ENCODE peak calls at places on chromosomes 1 and 21, in five cellular contexts. One of them, this sample, is unnamed.

GRCh38 chr1:14113271-14113670 is 413.3 kb downstream of the PRDM2 start:
- DNase-seq in left lung: no peak
- DNase-seq in IMR-90: no peak
- DNase-seq in lower leg skin: no peak
- DNase-seq in brain microvascular endothelial cell: no peak
- DNase-seq in this sample: no peak

GRCh38 chr21:38955495-38955894 is 149.8 kb downstream of the ETS2 start:
- DNase-seq in left lung: peak
- DNase-seq in IMR-90: peak
- DNase-seq in lower leg skin: no peak
- DNase-seq in brain microvascular endothelial cell: peak
- DNase-seq in this sample: peak

GRCh38 chr1:43938383-43938782 is 4.8 kb downstream of the ARTN start:
- DNase-seq in left lung: no peak
- DNase-seq in IMR-90: no peak
- DNase-seq in lower leg skin: no peak
- DNase-seq in brain microvascular endothelial cell: no peak
- DNase-seq in this sample: no peak

GRCh38 chr1:62926681-62927252 is 142.8 kb downstream of the ATG4C start:
- DNase-seq in left lung: no peak
- DNase-seq in IMR-90: no peak
- DNase-seq in lower leg skin: no peak
- DNase-seq in brain microvascular endothelial cell: no peak
- DNase-seq in this sample: no peak

GRCh38 chr1:82931051-82931450 is 1067.9 kb downstream of the TTLL7 start:
- DNase-seq in left lung: no peak
- DNase-seq in IMR-90: no peak
- DNase-seq in lower leg skin: no peak
- DNase-seq in brain microvascular endothelial cell: no peak
- DNase-seq in this sample: no peak

GRCh38 chr1:50416150-50416527 is 7.1 kb downstream of the DMRTA2 start:
- DNase-seq in left lung: no peak
- DNase-seq in IMR-90: no peak
- DNase-seq in lower leg skin: no peak
- DNase-seq in brain microvascular endothelial cell: no peak
- DNase-seq in this sample: no peak

GRCh38 chr1:202587859-202588480 is 122.3 kb downstream of the SYT2 start:
- DNase-seq in left lung: no peak
- DNase-seq in IMR-90: no peak
- DNase-seq in lower leg skin: no peak
- DNase-seq in brain microvascular endothelial cell: no peak
- DNase-seq in this sample: no peak

GRCh38 chr1:116988908-116989307 is 12.7 kb upstream of the CD101 start:
- DNase-seq in left lung: no peak
- DNase-seq in IMR-90: no peak
- DNase-seq in lower leg skin: no peak
- DNase-seq in brain microvascular endothelial cell: no peak
- DNase-seq in this sample: no peak

GRCh38 chr21:46002841-46003574 is 21.4 kb downstream of the COL6A1 start:
- DNase-seq in left lung: no peak
- DNase-seq in IMR-90: no peak
- DNase-seq in lower leg skin: peak
- DNase-seq in brain microvascular endothelial cell: no peak
- DNase-seq in this sample: peak

GRCh38 chr1:22728751-22729399 is 18.2 kb downstream of the EPHB2 start:
- DNase-seq in left lung: no peak
- DNase-seq in IMR-90: peak
- DNase-seq in lower leg skin: no peak
- DNase-seq in brain microvascular endothelial cell: no peak
- DNase-seq in this sample: no peak

GRCh38 chr1:67830226-67830625 is 3.0 kb downstream of the GNG12 start:
- DNase-seq in left lung: no peak
- DNase-seq in IMR-90: no peak
- DNase-seq in lower leg skin: no peak
- DNase-seq in brain microvascular endothelial cell: no peak
- DNase-seq in this sample: peak

GRCh38 chr1:218811497-218811896 is 362.2 kb upstream of the LYPLAL1 start:
- DNase-seq in left lung: no peak
- DNase-seq in IMR-90: no peak
- DNase-seq in lower leg skin: no peak
- DNase-seq in brain microvascular endothelial cell: no peak
- DNase-seq in this sample: no peak

GRCh38 chr21:46610018-46610701 is 5.3 kb upstream of the S100B start:
- DNase-seq in left lung: no peak
- DNase-seq in IMR-90: no peak
- DNase-seq in lower leg skin: no peak
- DNase-seq in brain microvascular endothelial cell: no peak
- DNase-seq in this sample: no peak

GRCh38 chr1:7583291-7584096 is 187.6 kb upstream of the VAMP3 start:
- DNase-seq in left lung: no peak
- DNase-seq in IMR-90: no peak
- DNase-seq in lower leg skin: peak
- DNase-seq in brain microvascular endothelial cell: no peak
- DNase-seq in this sample: no peak

GRCh38 chr1:37945743-37946702 is 830 bp downstream of the INPP5B start:
- DNase-seq in left lung: peak
- DNase-seq in IMR-90: peak
- DNase-seq in lower leg skin: peak
- DNase-seq in brain microvascular endothelial cell: peak
- DNase-seq in this sample: peak

GRCh38 chr1:205430631-205431305 is 8.9 kb upstream of the LEMD1 start:
- DNase-seq in left lung: peak
- DNase-seq in IMR-90: peak
- DNase-seq in lower leg skin: peak
- DNase-seq in brain microvascular endothelial cell: peak
- DNase-seq in this sample: peak

GRCh38 chr1:79695133-79695532 is 688.6 kb upstream of the ADGRL4 start:
- DNase-seq in left lung: no peak
- DNase-seq in IMR-90: no peak
- DNase-seq in lower leg skin: no peak
- DNase-seq in brain microvascular endothelial cell: no peak
- DNase-seq in this sample: no peak

GRCh38 chr1:99503276-99503747 is 142.6 kb upstream of the PALMD start:
- DNase-seq in left lung: no peak
- DNase-seq in IMR-90: peak
- DNase-seq in lower leg skin: peak
- DNase-seq in brain microvascular endothelial cell: peak
- DNase-seq in this sample: peak

GRCh38 chr1:4084446-4084845 is 184.4 kb upstream of the C1orf174 start:
- DNase-seq in left lung: no peak
- DNase-seq in IMR-90: no peak
- DNase-seq in lower leg skin: no peak
- DNase-seq in brain microvascular endothelial cell: no peak
- DNase-seq in this sample: no peak

GRCh38 chr1:48616710-48617109 is 144.7 kb upstream of the SPATA6 start:
- DNase-seq in left lung: no peak
- DNase-seq in IMR-90: no peak
- DNase-seq in lower leg skin: no peak
- DNase-seq in brain microvascular endothelial cell: no peak
- DNase-seq in this sample: no peak

GRCh38 chr21:33843216-33843615 is 72.4 kb downstream of the ATP5PO start:
- DNase-seq in left lung: no peak
- DNase-seq in IMR-90: no peak
- DNase-seq in lower leg skin: peak
- DNase-seq in brain microvascular endothelial cell: no peak
- DNase-seq in this sample: peak

GRCh38 chr1:234934611-234935033 is 194.0 kb downstream of the TOMM20 start:
- DNase-seq in left lung: no peak
- DNase-seq in IMR-90: peak
- DNase-seq in lower leg skin: peak
- DNase-seq in brain microvascular endothelial cell: peak
- DNase-seq in this sample: peak

GRCh38 chr21:44728716-44729115 is 17.3 kb upstream of the TSPEAR start:
- DNase-seq in left lung: no peak
- DNase-seq in IMR-90: no peak
- DNase-seq in lower leg skin: peak
- DNase-seq in brain microvascular endothelial cell: no peak
- DNase-seq in this sample: no peak

GRCh38 chr1:29498126-29499100 is 262.1 kb downstream of the PTPRU start:
- DNase-seq in left lung: no peak
- DNase-seq in IMR-90: peak
- DNase-seq in lower leg skin: peak
- DNase-seq in brain microvascular endothelial cell: no peak
- DNase-seq in this sample: no peak

GRCh38 chr1:194929376-194929775 is 1678.9 kb downstream of the KCNT2 start:
- DNase-seq in left lung: no peak
- DNase-seq in IMR-90: peak
- DNase-seq in lower leg skin: no peak
- DNase-seq in brain microvascular endothelial cell: no peak
- DNase-seq in this sample: no peak

DNA sequence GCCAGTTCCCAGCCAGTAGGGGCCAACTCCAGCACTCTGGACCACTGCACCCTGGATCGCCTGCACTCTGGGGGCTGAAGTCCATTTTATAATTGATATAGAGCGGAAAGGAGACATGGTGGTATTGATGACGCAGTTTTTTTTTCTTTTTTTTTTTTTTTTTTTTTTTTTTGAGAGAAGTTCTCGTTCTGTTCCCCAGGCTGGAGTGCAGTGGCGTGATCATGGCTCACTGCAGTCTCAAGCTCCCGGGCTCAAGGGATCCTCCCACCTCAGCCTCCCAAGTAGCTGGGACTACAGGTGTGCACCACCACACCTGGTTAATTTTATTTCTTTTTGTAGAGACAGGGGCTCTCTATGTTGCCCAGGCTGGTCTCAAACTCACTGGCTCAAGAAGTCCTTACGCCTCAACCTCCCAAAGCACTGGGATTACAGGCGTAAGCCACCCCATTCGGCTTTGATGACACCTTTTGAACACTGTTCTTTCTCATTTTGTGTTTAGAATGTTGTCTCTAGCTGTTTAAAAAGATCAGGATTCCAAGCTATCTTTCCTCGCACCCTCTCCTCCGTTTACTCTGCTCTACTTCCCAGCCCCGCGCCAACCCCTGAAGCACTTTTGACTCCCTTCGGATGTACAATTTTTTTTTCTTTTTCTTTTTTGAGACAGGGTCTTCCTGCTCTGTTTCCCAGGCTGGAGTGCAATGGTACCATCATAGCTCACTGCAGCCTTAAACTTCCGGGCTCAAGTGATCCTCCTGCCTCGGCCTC is 960 bp downstream of the MX2 start:
- DNase-seq in left lung: no peak
- DNase-seq in IMR-90: no peak
- DNase-seq in lower leg skin: peak
- DNase-seq in brain microvascular endothelial cell: no peak
- DNase-seq in this sample: no peak
- H3K4me3 ChIP-seq in left lung: no peak
- H3K4me3 ChIP-seq in IMR-90: no peak
- H3K4me3 ChIP-seq in lower leg skin: no peak
- H3K4me3 ChIP-seq in brain microvascular endothelial cell: no peak
- H3K4me3 ChIP-seq in this sample: peak

GRCh38 chr21:14600569-14601308 is 54.6 kb upstream of the SAMSN1 start:
- DNase-seq in left lung: no peak
- DNase-seq in IMR-90: no peak
- DNase-seq in lower leg skin: no peak
- DNase-seq in brain microvascular endothelial cell: no peak
- DNase-seq in this sample: no peak
- TF ChIP-seq CTCF in left lung: no peak
- TF ChIP-seq CTCF in IMR-90: no peak
- TF ChIP-seq CTCF in lower leg skin: no peak
- TF ChIP-seq CTCF in brain microvascular endothelial cell: no peak
- TF ChIP-seq CTCF in this sample: no peak

GRCh38 chr21:37916795-37917142 is 512 bp upstream of the KCNJ6 start:
- DNase-seq in left lung: no peak
- DNase-seq in IMR-90: no peak
- DNase-seq in lower leg skin: no peak
- DNase-seq in brain microvascular endothelial cell: no peak
- DNase-seq in this sample: no peak
- H3K4me3 ChIP-seq in left lung: no peak
- H3K4me3 ChIP-seq in IMR-90: no peak
- H3K4me3 ChIP-seq in lower leg skin: no peak
- H3K4me3 ChIP-seq in brain microvascular endothelial cell: peak
- H3K4me3 ChIP-seq in this sample: peak

GRCh38 chr1:172095831-172096230 is 254.5 kb downstream of the DNM3 start:
- DNase-seq in left lung: no peak
- DNase-seq in IMR-90: no peak
- DNase-seq in lower leg skin: no peak
- DNase-seq in brain microvascular endothelial cell: no peak
- DNase-seq in this sample: no peak

GRCh38 chr1:172089768-172090510 is 248.6 kb downstream of the DNM3 start:
- DNase-seq in left lung: peak
- DNase-seq in IMR-90: peak
- DNase-seq in lower leg skin: peak
- DNase-seq in brain microvascular endothelial cell: peak
- DNase-seq in this sample: peak

GRCh38 chr1:172086137-172086536 is 244.8 kb downstream of the DNM3 start:
- DNase-seq in left lung: no peak
- DNase-seq in IMR-90: no peak
- DNase-seq in lower leg skin: no peak
- DNase-seq in brain microvascular endothelial cell: no peak
- DNase-seq in this sample: no peak

GRCh38 chr1:172085372-172085771 is 244.1 kb downstream of the DNM3 start:
- DNase-seq in left lung: no peak
- DNase-seq in IMR-90: no peak
- DNase-seq in lower leg skin: no peak
- DNase-seq in brain microvascular endothelial cell: no peak
- DNase-seq in this sample: no peak

DNA sequence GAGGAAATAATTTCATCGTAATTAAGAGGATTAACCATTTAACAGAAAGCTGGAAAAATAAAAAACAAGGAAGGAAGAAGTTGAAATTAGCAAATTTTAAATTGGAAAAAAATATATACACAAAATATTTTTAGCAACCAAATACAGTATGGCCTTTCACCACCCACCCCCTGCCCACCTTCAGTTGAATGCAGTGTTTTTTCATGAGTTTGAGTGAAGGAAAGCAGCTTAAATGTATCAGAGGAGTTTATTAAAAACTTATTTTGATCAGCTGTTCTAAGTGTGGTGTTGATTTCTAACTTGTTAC is 249.2 kb downstream of the DNM3 start:
- DNase-seq in left lung: no peak
- DNase-seq in IMR-90: no peak
- DNase-seq in lower leg skin: no peak
- DNase-seq in brain microvascular endothelial cell: no peak
- DNase-seq in this sample: no peak
- TF ChIP-seq CTCF in left lung: peak
- TF ChIP-seq CTCF in IMR-90: no peak
- TF ChIP-seq CTCF in lower leg skin: no peak
- TF ChIP-seq CTCF in brain microvascular endothelial cell: no peak
- TF ChIP-seq CTCF in this sample: no peak

GRCh38 chr1:1069061-1069710 is 4.9 kb downstream of the RNF223 start:
- DNase-seq in left lung: peak
- DNase-seq in IMR-90: peak
- DNase-seq in lower leg skin: peak
- DNase-seq in brain microvascular endothelial cell: peak
- DNase-seq in this sample: no peak
- H3K4me3 ChIP-seq in left lung: peak
- H3K4me3 ChIP-seq in IMR-90: peak
- H3K4me3 ChIP-seq in lower leg skin: no peak
- H3K4me3 ChIP-seq in brain microvascular endothelial cell: peak
- H3K4me3 ChIP-seq in this sample: peak